ENCODE peak calls at places on chromosomes 12 and 14, in four cellular contexts. B is AG04450; V is A549; H is CD8-positive, alpha-beta T cell. P is an unnamed sample.

GRCh38 chr12:57813971-57814771 is 4.4 kb downstream of the AVIL start:
- DNase-seq in B (no peak), V (no peak), H (no peak), P (no peak)

GRCh38 chr14:84064756-84065155 is 1465.2 kb upstream of the FLRT2 start:
- DNase-seq in B (no peak), V (no peak), H (no peak), P (no peak)

GRCh38 chr12:124640096-124640495 is 72.7 kb upstream of the NCOR2 start:
- DNase-seq in B (no peak), V (peak), H (no peak), P (no peak)

GRCh38 chr12:121452356-121453021 is 52.6 kb downstream of the RNF34 start:
- DNase-seq in B (no peak), V (no peak), H (no peak), P (no peak)

GRCh38 chr14:105193916-105194782 is 13.0 kb upstream of the NUDT14 start:
- DNase-seq in B (no peak), V (no peak), H (peak), P (no peak)

GRCh38 chr12:69087986-69088385 is 151.4 kb upstream of the CPSF6 start:
- DNase-seq in B (no peak), V (no peak), H (no peak), P (no peak)

GRCh38 chr12:52404951-52405350 is 1.2 kb downstream of the KRT82 start:
- DNase-seq in B (no peak), V (peak), H (no peak), P (no peak)

GRCh38 chr12:29521951-29522350 is 24.5 kb upstream of the OVCH1 start:
- DNase-seq in B (no peak), V (no peak), H (no peak), P (no peak)

GRCh38 chr14:96994999-96995398 is 197.8 kb downstream of the VRK1 start:
- DNase-seq in B (no peak), V (no peak), H (no peak), P (no peak)

GRCh38 chr12:1078002-1078401 is 87.0 kb downstream of the ERC1 start:
- DNase-seq in B (no peak), V (no peak), H (no peak), P (no peak)

GRCh38 chr14:101587403-101587998 is 26.2 kb downstream of the DIO3 start:
- DNase-seq in B (no peak), V (no peak), H (peak), P (no peak)

GRCh38 chr12:3129301-3130052 is 52.3 kb downstream of the TSPAN9 start:
- DNase-seq in B (no peak), V (no peak), H (no peak), P (no peak)

GRCh38 chr14:38867561-38868150 is 235.4 kb downstream of the SEC23A start:
- DNase-seq in B (peak), V (peak), H (peak), P (peak)

GRCh38 chr14:48748151-48748550 is 838.0 kb downstream of the RPS29 start:
- DNase-seq in B (no peak), V (no peak), H (no peak), P (no peak)

GRCh38 chr12:18998343-18999270 is 130.9 kb upstream of the PLEKHA5 start:
- DNase-seq in B (peak), V (peak), H (no peak), P (no peak)

GRCh38 chr12:52180971-52181628 is 10.7 kb downstream of the KRT80 start:
- DNase-seq in B (no peak), V (no peak), H (no peak), P (no peak)

GRCh38 chr14:93657875-93658274 is 130.4 kb downstream of the PRIMA1 start:
- DNase-seq in B (no peak), V (no peak), H (no peak), P (no peak)

GRCh38 chr12:122333142-122334087 is 67.1 kb upstream of the VPS33A start:
- DNase-seq in B (no peak), V (no peak), H (no peak), P (no peak)

GRCh38 chr14:69636051-69636639 is 24.7 kb downstream of the SUSD6 start:
- DNase-seq in B (no peak), V (no peak), H (no peak), P (no peak)

GRCh38 chr12:121915841-121916321 is 2.5 kb upstream of the CFAP251 start:
- DNase-seq in B (no peak), V (no peak), H (no peak), P (no peak)

GRCh38 chr12:6262211-6262610 is 48.3 kb upstream of the PLEKHG6 start:
- DNase-seq in B (no peak), V (no peak), H (no peak), P (no peak)

GRCh38 chr14:101293609-101294008 is 267.7 kb upstream of the DIO3 start:
- DNase-seq in B (no peak), V (no peak), H (no peak), P (no peak)

GRCh38 chr12:50100561-50100960 is 3.2 kb upstream of the GPD1 start:
- DNase-seq in B (no peak), V (no peak), H (no peak), P (no peak)

GRCh38 chr12:50102186-50102585 is 1.6 kb upstream of the GPD1 start:
- DNase-seq in B (no peak), V (no peak), H (no peak), P (no peak)

GRCh38 chr12:50102648-50103309 is 1.0 kb upstream of the GPD1 start:
- DNase-seq in B (no peak), V (no peak), H (no peak), P (no peak)

GRCh38 chr12:50103351-50103750 is 457 bp upstream of the GPD1 start:
- DNase-seq in B (no peak), V (no peak), H (no peak), P (no peak)

GRCh38 chr12:50101663-50102062 is 2.1 kb upstream of the GPD1 start:
- DNase-seq in B (peak), V (peak), H (no peak), P (no peak)
- TF ChIP-seq CTCF in B (peak), V (peak), H (no peak), P (no peak)

GRCh38 chr14:89134640-89135039 is 282.4 kb downstream of the FOXN3 start:
- DNase-seq in B (no peak), V (no peak), H (no peak), P (no peak)
- TF ChIP-seq CTCF in B (no peak), V (no peak), H (no peak), P (no peak)

GRCh38 chr12:46111727-46112126 is 121.4 kb upstream of the SCAF11 start:
- DNase-seq in B (no peak), V (no peak), H (no peak), P (no peak)

GRCh38 chr12:46112364-46112763 is 122.0 kb upstream of the SCAF11 start:
- DNase-seq in B (no peak), V (no peak), H (no peak), P (no peak)

GRCh38 chr12:46110220-46110700 is 119.9 kb upstream of the SCAF11 start:
- DNase-seq in B (no peak), V (no peak), H (no peak), P (no peak)

GRCh38 chr12:46109343-46110219 is 119.2 kb upstream of the SCAF11 start:
- DNase-seq in B (no peak), V (no peak), H (no peak), P (no peak)

DNA sequence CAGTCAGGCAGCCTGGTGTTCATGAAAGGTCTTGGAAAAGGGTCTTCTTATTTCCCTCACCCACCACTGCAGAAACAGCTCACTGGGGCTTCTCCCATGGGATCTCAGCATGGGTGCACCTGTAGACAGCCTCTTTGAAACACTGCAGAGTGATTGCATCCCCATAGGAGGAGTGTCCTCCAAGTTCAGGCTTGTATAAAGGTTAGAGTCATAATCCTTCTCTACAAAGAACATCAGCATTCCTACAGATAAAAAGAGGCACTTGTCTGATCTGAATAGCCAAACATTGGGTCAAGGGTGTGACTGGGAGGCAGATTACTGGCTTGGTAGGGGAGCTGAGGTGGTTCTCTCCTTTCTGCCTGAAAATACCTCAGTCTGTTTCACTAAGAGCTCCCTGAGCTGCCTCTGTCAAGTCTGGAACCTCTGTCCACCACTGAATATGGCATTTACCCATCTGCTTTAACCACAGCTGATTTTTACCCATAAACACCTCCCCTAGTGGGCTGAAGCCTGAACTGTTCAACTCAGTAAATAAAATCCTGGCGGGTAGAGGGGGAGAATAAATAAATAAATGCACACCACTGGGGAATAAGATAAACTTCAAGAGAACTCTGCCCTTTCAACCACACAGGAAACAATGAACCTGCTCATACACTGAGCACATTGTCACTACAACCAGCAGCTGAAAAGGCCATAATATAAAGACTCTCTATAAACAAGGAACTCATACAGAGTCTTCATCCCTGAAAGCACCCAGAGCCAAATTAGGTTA is 120.7 kb upstream of the SCAF11 start:
- DNase-seq in B (no peak), V (no peak), H (no peak), P (no peak)
- TF ChIP-seq CTCF in B (peak), V (no peak), H (no peak), P (no peak)

GRCh38 chr12:80313184-80313583 is 130.9 kb upstream of the PTPRQ start:
- DNase-seq in B (no peak), V (no peak), H (no peak), P (no peak)
- TF ChIP-seq CTCF in B (no peak), V (peak), H (no peak), P (no peak)

GRCh38 chr12:59595097-59595496 is 732 bp upstream of the SLC16A7 start:
- DNase-seq in B (no peak), V (no peak), H (no peak), P (no peak)

GRCh38 chr12:59596232-59597143 is 659 bp downstream of the SLC16A7 start:
- DNase-seq in B (peak), V (peak), H (peak), P (peak)

GRCh38 chr12:59600174-59600573 is 4.3 kb downstream of the SLC16A7 start:
- DNase-seq in B (no peak), V (no peak), H (no peak), P (no peak)

DNA sequence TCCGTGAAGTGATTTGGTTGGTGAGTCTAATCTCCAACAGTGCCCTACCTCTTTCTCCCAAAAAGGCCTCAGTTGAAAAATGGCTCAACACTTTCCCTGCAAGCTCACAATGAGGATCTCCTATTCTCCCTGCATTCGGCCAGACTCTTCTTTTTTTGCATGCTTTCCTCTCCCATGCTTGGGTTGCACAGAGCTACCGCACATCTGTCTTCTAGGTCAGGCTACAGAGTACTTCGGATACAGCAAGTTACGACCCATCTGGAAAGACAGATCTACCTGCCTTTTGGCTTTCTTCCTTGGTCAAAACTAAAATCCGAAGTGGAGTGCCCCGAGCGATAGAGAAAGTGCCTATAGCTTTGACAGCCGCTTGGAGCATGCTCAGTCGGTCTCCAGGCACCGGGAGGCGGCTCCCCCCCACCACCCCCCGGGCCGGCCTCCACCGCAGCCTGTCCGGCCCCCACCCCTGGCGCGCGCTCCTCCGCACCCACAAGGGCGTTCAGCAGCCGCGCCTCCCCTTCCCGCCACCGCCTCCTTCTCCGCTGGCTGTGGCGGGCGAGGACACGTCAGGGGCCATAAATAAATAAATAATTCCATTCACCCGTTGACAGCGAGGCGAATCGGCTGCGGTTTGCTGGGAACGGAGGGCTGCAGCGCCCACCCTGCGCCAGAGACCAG is at the start of gene SLC16A7:
- DNase-seq in B (peak), V (peak), H (peak), P (peak)
- TF ChIP-seq CTCF in B (no peak), V (no peak), H (no peak), P (no peak)

DNA sequence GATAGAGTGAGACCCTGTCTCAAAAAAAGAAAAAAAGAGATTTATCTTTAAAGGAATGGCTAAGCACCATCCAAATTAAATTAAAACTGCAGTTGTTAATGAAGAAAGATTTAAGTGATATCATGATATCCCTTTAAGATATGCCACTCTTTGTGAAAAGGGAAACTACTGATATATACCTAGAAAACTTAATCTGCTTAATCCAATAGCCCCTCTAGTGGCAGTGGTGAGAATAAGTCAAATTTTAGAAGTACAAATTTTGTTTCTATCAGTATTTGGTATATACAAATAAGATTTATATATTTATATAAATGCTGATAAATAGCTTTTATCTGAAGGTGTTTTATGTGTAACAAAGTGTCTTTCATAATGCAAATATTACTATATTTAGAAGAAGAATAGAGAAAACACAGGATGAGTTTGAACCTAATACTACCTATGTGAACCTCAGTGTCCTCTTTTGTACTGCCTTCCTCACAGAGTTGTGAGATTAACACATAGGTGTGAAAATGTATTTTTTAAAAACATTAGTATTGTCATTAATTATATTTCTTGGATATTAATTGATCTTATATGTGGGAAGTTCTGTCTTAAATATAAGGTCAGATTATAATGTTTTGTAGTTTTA is 51.4 kb upstream of the GARIN2 start:
- DNase-seq in B (no peak), V (peak), H (no peak), P (no peak)
- TF ChIP-seq CTCF in B (peak), V (peak), H (no peak), P (peak)

GRCh38 chr14:78598046-78598652 is 428.0 kb downstream of the NRXN3 start:
- DNase-seq in B (no peak), V (peak), H (peak), P (no peak)

GRCh38 chr14:78593949-78594348 is 423.8 kb downstream of the NRXN3 start:
- DNase-seq in B (no peak), V (no peak), H (no peak), P (no peak)

DNA sequence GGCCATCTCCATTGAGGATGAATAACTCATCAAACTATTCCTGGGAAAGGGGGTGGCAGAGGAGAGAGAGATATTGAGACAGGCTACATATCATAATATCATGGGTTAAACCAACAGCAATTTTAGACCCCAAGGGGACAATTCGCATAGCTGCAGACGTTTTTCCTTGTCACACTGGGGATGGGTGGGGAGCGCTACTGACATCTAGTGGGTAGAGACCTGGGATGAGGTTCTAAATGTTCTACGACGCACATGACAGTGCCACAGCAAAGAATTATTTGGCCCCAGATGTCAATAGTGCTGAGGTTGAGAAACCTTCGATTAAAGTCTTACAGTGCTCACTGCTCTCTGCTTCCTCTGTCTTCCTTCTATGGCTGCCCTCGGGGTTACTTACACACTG is 425.6 kb downstream of the NRXN3 start:
- DNase-seq in B (no peak), V (peak), H (no peak), P (no peak)
- TF ChIP-seq CTCF in B (no peak), V (no peak), H (no peak), P (no peak)

GRCh38 chr12:106342397-106343212 is 14.9 kb upstream of the POLR3B start:
- DNase-seq in B (no peak), V (peak), H (no peak), P (no peak)
- TF ChIP-seq CTCF in B (no peak), V (no peak), H (no peak), P (no peak)

DNA sequence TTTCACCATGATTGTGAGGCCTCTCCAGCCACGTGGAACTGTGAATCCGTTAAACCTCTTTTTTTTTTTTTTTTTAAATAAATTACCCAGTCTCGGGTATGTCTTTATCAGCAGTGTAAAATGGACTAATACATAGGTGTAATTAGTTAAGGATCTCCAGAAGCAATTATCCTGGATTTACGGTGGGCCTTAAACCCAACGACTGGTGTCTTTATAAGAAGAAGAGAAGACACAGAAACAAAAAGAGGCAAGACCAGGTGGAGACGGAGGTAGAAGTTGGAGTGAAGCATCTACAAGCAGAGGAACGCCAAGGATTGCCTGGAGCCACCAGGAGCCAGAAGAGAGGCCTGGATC is 114.6 kb upstream of the MAP1LC3B2 start:
- DNase-seq in B (no peak), V (no peak), H (no peak), P (no peak)
- TF ChIP-seq CTCF in B (no peak), V (no peak), H (no peak), P (no peak)

DNA sequence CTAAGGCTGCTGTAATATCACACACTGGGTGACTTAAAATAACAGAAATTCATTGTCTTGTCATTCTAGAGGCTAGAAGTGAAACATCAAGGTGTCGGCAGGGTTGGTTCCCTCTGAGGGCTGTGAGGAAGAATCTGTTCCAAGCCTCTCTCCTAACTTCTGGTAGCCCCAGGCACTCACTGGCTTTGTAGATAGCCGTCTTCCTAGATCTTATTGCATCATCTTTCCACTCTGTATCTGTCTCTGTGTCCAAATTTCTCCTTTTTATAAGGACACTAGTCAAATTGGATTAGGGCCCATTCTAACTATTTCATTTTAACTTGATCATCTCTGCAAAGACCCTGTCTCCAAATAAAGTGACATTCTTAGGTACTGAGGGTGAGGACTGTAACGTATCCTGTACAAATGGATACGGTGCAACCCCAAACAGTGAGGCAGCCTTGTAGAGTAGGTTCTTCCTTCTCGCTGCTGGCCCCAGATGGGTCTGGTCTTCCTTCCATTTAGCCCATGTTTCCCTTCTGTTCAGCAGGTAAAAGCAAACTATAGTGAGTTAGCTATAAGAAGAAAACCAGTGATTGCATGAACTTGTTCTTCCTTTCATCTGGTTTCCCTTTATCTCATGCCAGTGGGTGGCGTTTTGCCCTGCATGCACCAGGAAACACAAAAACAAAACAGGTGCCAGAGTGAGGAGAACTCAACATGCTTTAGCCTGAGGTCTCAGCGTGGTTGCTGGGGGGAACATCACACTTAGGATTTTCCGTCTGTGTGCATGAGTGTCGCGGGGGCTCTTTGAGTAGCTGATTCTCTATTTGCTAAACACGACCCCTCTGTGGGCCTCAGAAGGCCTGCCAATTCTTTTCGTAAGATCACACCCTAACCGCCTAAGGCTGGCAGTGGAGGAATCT is 19.5 kb downstream of the TTC9 start:
- DNase-seq in B (no peak), V (no peak), H (peak), P (no peak)
- TF ChIP-seq CTCF in B (no peak), V (no peak), H (no peak), P (no peak)

P was measured in natural killer cell.